ENCODE peak calls at places on chromosomes 13 and 19, in four cellular contexts. J, K, B and F are unnamed samples.

GRCh38 chr19:45547211-45547770 is 37.3 kb downstream of the OPA3 start:
- DNase-seq in B (no peak), J (no peak), K (no peak), F (no peak)

GRCh38 chr13:52359534-52359933 is 46.4 kb downstream of the THSD1 start:
- DNase-seq in K (no peak), B (no peak), J (no peak), F (no peak)

GRCh38 chr13:26584713-26585112 is 27.2 kb downstream of the WASF3 start:
- DNase-seq in J (no peak), K (no peak), B (no peak), F (no peak)

GRCh38 chr13:49679244-49679643 is 12.0 kb downstream of the EBPL start:
- DNase-seq in J (no peak), B (peak; percentile 10), K (no peak), F (no peak)

GRCh38 chr19:35216026-35216832 is 12.3 kb downstream of the FAM187B start:
- DNase-seq in J (no peak), B (no peak), K (no peak), F (no peak)

GRCh38 chr19:16836115-16836905 is 7.1 kb downstream of the SIN3B start:
- DNase-seq in J (no peak), K (no peak), B (peak; percentile 64), F (peak; percentile 58)

GRCh38 chr19:8208119-8208709 is 956 bp upstream of the CERS4 start:
- DNase-seq in B (peak; percentile 87), K (no peak), J (no peak), F (peak; percentile 73)

GRCh38 chr19:9936151-9937000 is at the start of gene OLFM2:
- DNase-seq in B (peak; percentile 92), J (no peak), K (no peak), F (peak; percentile 98)

GRCh38 chr19:10474962-10475451 is 28.1 kb downstream of the KEAP1 start:
- DNase-seq in J (no peak), B (no peak), K (no peak), F (peak; percentile 49)

GRCh38 chr13:30718661-30719520 is 16.5 kb upstream of the ALOX5AP start:
- DNase-seq in J (no peak), B (no peak), K (peak; percentile 82), F (no peak)